ENCODE peak calls at places on chromosomes 4 and X, in seven cellular contexts. H, E, F, I, A, W and K are unnamed samples.

GRCh38 chr4:158169931-158170690 is 2.7 kb downstream of the GASK1B start:
- DNase-seq in H (no peak), E (peak; percentile 21), F (no peak), I (no peak), A (peak; percentile 40), W (no peak), K (no peak)

GRCh38 chr4:182600093-182600492 is 317.1 kb downstream of the DCTD start:
- DNase-seq in H (no peak), E (peak; percentile 64), F (no peak), I (no peak), A (peak; percentile 47), W (no peak), K (no peak)

GRCh38 chrX:140091276-140091886 is 126.1 kb upstream of the CXorf66 start:
- DNase-seq in H (peak; percentile 57), E (no peak), F (peak; percentile 31), I (peak; percentile 58), A (no peak), W (peak; percentile 28), K (peak; percentile 43)

GRCh38 chr4:155419266-155419665 is 42.5 kb upstream of the MAP9 start:
- DNase-seq in H (no peak), E (peak; percentile 90), F (no peak), I (no peak), A (peak; percentile 79), W (no peak), K (no peak)

GRCh38 chr4:71941001-71941400 is 90.8 kb upstream of the NPFFR2 start:
- DNase-seq in H (no peak), E (peak; percentile 0), F (no peak), I (peak; percentile 55), A (peak; percentile 7), W (peak; percentile 57), K (peak; percentile 76)

GRCh38 chrX:40644821-40645358 is 2.5 kb downstream of the CXorf38 start:
- DNase-seq in H (no peak), E (peak; percentile 74), F (no peak), I (no peak), A (peak; percentile 79), W (peak; percentile 29), K (peak; percentile 6)

GRCh38 chrX:19589105-19589504 is 73.8 kb upstream of the MAP3K15 start:
- DNase-seq in H (no peak), E (no peak), F (no peak), I (no peak), A (no peak), W (no peak), K (no peak)

GRCh38 chr4:120633810-120634209 is 288.7 kb downstream of the PRDM5 start:
- DNase-seq in H (no peak), E (no peak), F (no peak), I (no peak), A (no peak), W (no peak), K (no peak)

GRCh38 chr4:41550308-41550707 is 12.4 kb downstream of the LIMCH1 start:
- DNase-seq in H (no peak), E (no peak), F (no peak), I (no peak), A (peak; percentile 62), W (no peak), K (no peak)

GRCh38 chrX:39930777-39931553 is 166.8 kb downstream of the BCOR start:
- DNase-seq in H (no peak), E (no peak), F (no peak), I (no peak), A (no peak), W (no peak), K (no peak)

GRCh38 chr4:7299908-7300710 is 107.8 kb downstream of the SORCS2 start:
- DNase-seq in H (no peak), E (no peak), F (no peak), I (no peak), A (no peak), W (no peak), K (no peak)

GRCh38 chr4:101944649-101945048 is 154.1 kb downstream of the BANK1 start:
- DNase-seq in H (no peak), E (peak; percentile 56), F (no peak), I (no peak), A (peak; percentile 66), W (no peak), K (peak; percentile 23)

GRCh38 chr4:118287691-118288090 is 65.1 kb downstream of the PRSS12 start:
- DNase-seq in H (no peak), E (peak; percentile 46), F (no peak), I (no peak), A (no peak), W (no peak), K (no peak)

GRCh38 chr4:169059294-169060201 is 49.5 kb upstream of the CBR4 start:
- DNase-seq in H (no peak), E (no peak), F (no peak), I (no peak), A (peak; percentile 29), W (no peak), K (no peak)

GRCh38 chr4:2871911-2872310 is 28.3 kb downstream of the ADD1 start:
- DNase-seq in H (no peak), E (no peak), F (no peak), I (no peak), A (no peak), W (no peak), K (no peak)

GRCh38 chr4:15012017-15012788 is 9.9 kb downstream of the CPEB2 start:
- DNase-seq in H (no peak), E (no peak), F (no peak), I (no peak), A (no peak), W (no peak), K (no peak)

GRCh38 chr4:48025005-48025404 is 8.4 kb downstream of the NIPAL1 start:
- DNase-seq in H (no peak), E (peak; percentile 33), F (no peak), I (no peak), A (peak; percentile 48), W (peak; percentile 61), K (no peak)

GRCh38 chr4:64829749-64830148 is 420.5 kb upstream of the TECRL start:
- DNase-seq in H (no peak), E (no peak), F (no peak), I (no peak), A (no peak), W (no peak), K (no peak)

GRCh38 chrX:53433651-53434639 is at the start of gene HSD17B10:
- DNase-seq in H (peak; percentile 83), E (peak; percentile 64), F (peak; percentile 63), I (peak; percentile 90), A (peak; percentile 83), W (peak; percentile 93), K (peak; percentile 90)

GRCh38 chrX:154317391-154318000 is 21.9 kb downstream of the TKTL1 start:
- DNase-seq in H (peak; percentile 58), E (peak; percentile 8), F (no peak), I (peak; percentile 56), A (peak; percentile 29), W (peak; percentile 46), K (peak; percentile 66)

GRCh38 chrX:122866527-122866926 is 317.6 kb upstream of the GRIA3 start:
- DNase-seq in H (no peak), E (peak; percentile 17), F (no peak), I (no peak), A (peak; percentile 54), W (peak; percentile 72), K (no peak)

GRCh38 chr4:7139167-7139979 is 53.0 kb upstream of the SORCS2 start:
- DNase-seq in H (no peak), E (no peak), F (no peak), I (no peak), A (no peak), W (no peak), K (no peak)

GRCh38 chr4:37892641-37893040 is 1.8 kb downstream of the TBC1D1 start:
- DNase-seq in H (no peak), E (no peak), F (no peak), I (no peak), A (no peak), W (no peak), K (no peak)

GRCh38 chrX:153306527-153307115 is 14.9 kb downstream of the PNMA6F start:
- DNase-seq in H (no peak), E (no peak), F (no peak), I (no peak), A (no peak), W (no peak), K (no peak)

DNA sequence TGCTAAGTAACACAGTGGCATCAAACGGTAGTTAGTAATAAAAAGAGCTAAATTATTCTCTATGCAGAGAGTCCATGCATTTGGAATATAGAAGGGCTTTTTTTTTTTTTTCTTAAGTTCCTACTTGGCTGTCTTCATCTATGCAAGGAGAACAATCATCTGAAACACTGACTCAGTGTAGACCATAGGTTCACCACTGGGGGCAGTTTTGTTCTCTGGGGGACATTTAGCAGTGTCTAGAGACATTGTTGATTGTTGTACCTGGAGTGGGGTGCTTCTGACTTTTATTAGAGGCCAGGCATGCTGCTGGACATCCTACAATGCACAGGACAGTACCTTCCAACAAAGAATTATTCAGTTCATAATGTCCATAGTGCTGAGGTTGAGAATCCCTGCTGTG is 41.2 kb downstream of the TMA16 start:
- DNase-seq in H (no peak), E (no peak), F (no peak), I (no peak), A (no peak), W (no peak), K (no peak)
- H2BK5ac ChIP-seq in H (no peak overlapping the region), E (no peak overlapping the region), F (no peak overlapping the region), I (no peak overlapping the region), A (no peak overlapping the region), W (no peak overlapping the region), K (no peak overlapping the region)

DNA sequence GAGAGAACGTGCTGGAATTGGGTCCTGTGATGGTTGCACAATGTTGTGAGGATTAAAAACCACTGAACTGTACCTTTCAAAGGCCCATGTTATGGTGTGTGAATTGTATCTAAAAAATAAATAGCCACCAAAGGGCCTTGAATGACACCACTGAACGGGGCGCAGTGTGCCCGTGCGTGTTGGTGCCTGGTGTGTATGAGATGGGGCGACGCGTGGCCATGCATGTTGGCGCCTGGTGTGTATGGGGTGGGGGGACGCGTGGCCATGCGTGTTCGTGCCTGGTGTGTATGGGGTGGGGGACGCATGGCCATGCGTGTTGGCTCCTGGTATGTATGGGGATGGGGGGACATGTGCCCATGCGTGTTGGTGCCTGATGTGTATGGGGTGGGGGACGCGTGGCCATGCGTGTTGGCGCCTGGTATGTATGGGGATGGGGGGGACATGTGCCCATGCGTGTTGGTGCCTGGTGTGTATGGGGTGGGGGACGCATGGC is 66.6 kb upstream of the HELT start:
- DNase-seq in H (no peak), E (no peak), F (no peak), I (no peak), A (no peak), W (no peak), K (no peak)
- H2BK5ac ChIP-seq in H (no peak overlapping the region), E (no peak overlapping the region), F (no peak overlapping the region), I (no peak overlapping the region), A (no peak overlapping the region), W (no peak overlapping the region), K (no peak overlapping the region)

GRCh38 chr4:70747874-70748273 is 26.1 kb downstream of the RUFY3 start:
- DNase-seq in H (no peak), E (peak; percentile 81), F (no peak), I (no peak), A (no peak), W (no peak), K (no peak)
- H2BK5ac ChIP-seq in H (no peak overlapping the region), E (no peak overlapping the region), F (no peak overlapping the region), I (no peak overlapping the region), A (no peak overlapping the region), W (no peak overlapping the region), K (no peak overlapping the region)

GRCh38 chr4:22217480-22217879 is 268.9 kb upstream of the KCNIP4 start:
- DNase-seq in H (no peak), E (no peak), F (no peak), I (no peak), A (no peak), W (no peak), K (no peak)

GRCh38 chr4:22220965-22221364 is 272.4 kb upstream of the KCNIP4 start:
- DNase-seq in H (no peak), E (no peak), F (no peak), I (no peak), A (no peak), W (no peak), K (no peak)

GRCh38 chr4:22216278-22216677 is 267.7 kb upstream of the KCNIP4 start:
- DNase-seq in H (no peak), E (no peak), F (no peak), I (no peak), A (no peak), W (no peak), K (no peak)
- H2BK5ac ChIP-seq in H (no peak overlapping the region), E (no peak overlapping the region), F (no peak overlapping the region), I (no peak overlapping the region), A (no peak overlapping the region), W (no peak overlapping the region), K (no peak overlapping the region)